ENCODE peak calls at places on chromosomes 12 and 14, in seven cellular contexts. O is left ventricle myocardium inferior, Z is heart left ventricle, D is GM20000, M is AG09309, T is kidney epithelial cell, C is bronchial epithelial cell. G is an unnamed sample.

GRCh38 chr14:77761205-77761931 is 412 bp upstream of the SNW1 start:
- DNase-seq in O (peak), Z (peak), D (no peak), M (peak), C (peak), T (no peak), G (peak)

GRCh38 chr14:79712302-79712950 is 498.9 kb downstream of the DIO2 start:
- DNase-seq in M (no peak), T (no peak), O (no peak), D (no peak), C (peak), Z (no peak), G (no peak)

GRCh38 chr14:54838931-54839512 is 63.6 kb downstream of the GCH1 start:
- DNase-seq in M (no peak), T (no peak), O (no peak), C (no peak), D (no peak), Z (no peak), G (no peak)

GRCh38 chr12:64184216-64184615 is 37.9 kb downstream of the KICS2 start:
- DNase-seq in T (no peak), C (no peak), M (no peak), D (no peak), Z (no peak), O (no peak), G (no peak)

GRCh38 chr14:64659366-64659765 is 44.9 kb upstream of the PLEKHG3 start:
- DNase-seq in M (no peak), T (no peak), O (no peak), D (no peak), C (no peak), Z (no peak), G (peak)

GRCh38 chr14:65080954-65081747 is 21.2 kb downstream of the MAX start:
- DNase-seq in C (no peak), M (no peak), D (no peak), Z (no peak), O (no peak), T (no peak), G (no peak)

GRCh38 chr12:12467701-12468218 is 94.9 kb downstream of the DUSP16 start:
- DNase-seq in O (no peak), M (no peak), Z (no peak), D (no peak), C (no peak), T (no peak), G (no peak)

GRCh38 chr12:108510836-108511235 is 4.2 kb upstream of the FICD start:
- DNase-seq in C (no peak), O (no peak), T (no peak), M (no peak), Z (no peak), D (no peak), G (no peak)

GRCh38 chr14:45083622-45083978 is 316 bp upstream of the PRPF39 start:
- DNase-seq in O (no peak), T (no peak), C (no peak), D (no peak), M (no peak), Z (no peak), G (no peak)

GRCh38 chr14:86153480-86153879 is 623.5 kb downstream of the FLRT2 start:
- DNase-seq in Z (no peak), C (no peak), T (no peak), M (no peak), D (no peak), O (no peak), G (no peak)
- TF ChIP-seq CTCF in Z (no peak), C (no peak), T (peak), M (no peak), D (no peak), O (no peak), G (peak)

GRCh38 chr12:116882742-116883141 is 1.5 kb upstream of the HRK start:
- DNase-seq in T (no peak), M (no peak), C (peak), D (peak), Z (no peak), O (no peak), G (peak)
- TF ChIP-seq CTCF in T (peak), M (peak), C (no peak), D (no peak), Z (peak), O (peak), G (peak)

GRCh38 chr14:102210421-102211042 is 70.8 kb downstream of the WDR20 start:
- DNase-seq in Z (no peak), T (no peak), C (no peak), O (no peak), D (no peak), M (no peak), G (no peak)

GRCh38 chr14:102207831-102208365 is 68.2 kb downstream of the WDR20 start:
- DNase-seq in C (no peak), T (no peak), M (no peak), O (no peak), D (no peak), Z (no peak), G (no peak)

GRCh38 chr14:102208741-102209140 is 69.0 kb downstream of the WDR20 start:
- DNase-seq in Z (no peak), C (no peak), M (no peak), T (no peak), D (no peak), O (no peak), G (no peak)

GRCh38 chr14:102211240-102211639 is 71.5 kb downstream of the WDR20 start:
- DNase-seq in D (no peak), C (no peak), O (no peak), T (no peak), M (no peak), Z (no peak), G (no peak)

GRCh38 chr14:102209224-102209966 is 69.7 kb downstream of the WDR20 start:
- DNase-seq in T (peak), Z (peak), M (no peak), D (no peak), C (no peak), O (no peak), G (peak)
- TF ChIP-seq CTCF in T (peak), Z (peak), M (peak), D (no peak), C (peak), O (peak), G (peak)

GRCh38 chr12:103832048-103832798 is 8.8 kb downstream of the NT5DC3 start:
- DNase-seq in O (no peak), D (peak), C (no peak), M (no peak), T (no peak), Z (no peak), G (no peak)

GRCh38 chr12:103833095-103833777 is 7.8 kb downstream of the NT5DC3 start:
- DNase-seq in Z (no peak), M (peak), O (no peak), T (no peak), D (no peak), C (no peak), G (peak)

GRCh38 chr12:103834897-103835390 is 6.1 kb downstream of the NT5DC3 start:
- DNase-seq in D (no peak), M (no peak), O (no peak), T (no peak), Z (no peak), C (no peak), G (no peak)

GRCh38 chr12:103836345-103836744 is 4.7 kb downstream of the NT5DC3 start:
- DNase-seq in C (no peak), T (no peak), M (no peak), O (no peak), Z (no peak), D (no peak), G (no peak)

DNA sequence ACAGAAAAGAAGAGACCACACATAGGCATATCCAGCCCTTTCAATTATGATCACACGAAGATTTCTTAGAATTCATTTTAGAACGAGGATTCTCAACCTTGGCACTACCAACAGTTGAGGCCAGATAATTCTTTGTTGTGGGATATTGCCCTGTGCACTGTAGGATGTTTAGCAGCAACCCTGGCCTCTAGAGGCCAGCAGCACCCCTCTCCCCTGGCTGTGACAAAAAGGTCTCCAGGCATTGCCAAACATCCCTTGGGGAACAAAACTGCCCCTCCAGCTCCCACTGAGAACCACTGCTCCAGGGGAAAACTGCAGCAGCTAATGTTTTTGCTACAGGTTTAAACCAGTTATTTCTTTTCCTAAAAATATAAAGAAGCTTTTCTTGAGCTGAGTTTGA is 7.1 kb downstream of the NT5DC3 start:
- DNase-seq in Z (no peak), C (no peak), O (no peak), T (no peak), D (no peak), M (no peak), G (no peak)
- TF ChIP-seq CTCF in Z (no peak), C (no peak), O (no peak), T (no peak), D (peak), M (no peak), G (peak)

DNA sequence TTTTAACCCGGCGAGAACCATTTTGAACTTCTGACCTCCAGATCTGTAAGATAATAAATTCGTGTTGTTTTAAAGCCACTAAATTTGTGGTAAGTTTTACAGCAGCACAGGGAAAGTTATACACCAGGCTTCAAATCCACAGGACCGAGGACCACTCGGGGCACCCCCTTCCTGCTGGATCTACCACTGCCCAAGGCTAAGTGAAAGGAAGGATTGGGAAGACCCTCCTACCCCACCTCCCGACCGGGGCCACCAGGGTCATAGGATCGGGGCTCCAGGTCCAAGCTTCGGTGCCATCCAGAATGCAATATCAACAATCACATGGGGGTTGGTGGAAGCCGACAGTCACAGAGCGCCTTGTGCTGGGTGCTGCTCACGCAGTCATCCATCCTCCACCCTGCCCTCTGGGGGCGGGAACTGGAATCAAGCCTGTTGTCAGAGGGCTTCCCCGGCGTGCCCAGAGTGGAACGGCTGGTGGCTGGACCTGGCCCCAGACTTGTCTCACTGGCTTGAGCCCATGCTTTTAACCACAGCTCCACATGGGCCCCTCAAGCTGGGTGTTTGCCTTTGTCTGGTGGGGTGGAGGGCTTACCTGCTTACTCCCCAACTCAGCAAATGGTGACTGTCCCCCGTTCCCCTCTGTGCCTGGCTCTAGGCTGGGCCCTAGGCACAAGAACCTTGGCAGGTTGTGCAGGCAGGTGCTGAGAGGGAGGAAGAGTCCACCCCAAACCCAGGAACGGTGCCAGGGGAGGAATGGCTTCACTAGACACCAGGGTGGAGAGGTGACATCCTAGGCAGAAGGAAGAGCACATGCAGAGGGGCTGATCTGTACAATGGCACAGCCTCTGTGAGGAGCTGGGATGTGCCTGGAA is 180.3 kb upstream of the RTL1 start:
- DNase-seq in T (no peak), O (no peak), M (no peak), D (no peak), Z (no peak), C (no peak), G (no peak)
- TF ChIP-seq CTCF in T (peak), O (no peak), M (peak), D (no peak), Z (no peak), C (peak), G (peak)

DNA sequence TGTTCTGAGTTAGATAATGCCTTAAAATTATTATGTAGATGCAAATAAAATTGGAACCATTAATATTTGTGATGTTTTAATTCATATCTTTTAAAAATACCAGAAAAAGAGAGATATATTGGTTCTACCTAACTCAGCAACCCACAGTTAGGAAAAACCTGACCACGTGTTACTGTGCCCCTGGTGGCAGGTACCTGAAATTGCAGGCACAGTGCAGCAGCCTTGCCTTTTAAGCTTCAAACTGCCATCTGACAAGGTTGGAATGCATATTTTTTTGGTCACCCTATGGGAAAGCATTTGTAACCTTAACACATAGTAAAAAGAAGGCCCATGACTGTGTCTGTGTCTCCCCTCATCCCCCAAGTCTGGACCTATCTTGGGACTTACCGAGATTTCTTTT is 109.4 kb upstream of the NOS1 start:
- DNase-seq in C (no peak), O (no peak), T (no peak), D (no peak), M (no peak), Z (no peak), G (no peak)
- TF ChIP-seq CTCF in C (no peak), O (peak), T (peak), D (peak), M (peak), Z (peak), G (peak)

G was measured in HFFc6.